ENCODE peak calls at places on chromosome 12, in seven cellular contexts. I, V, K, N, T, B and H are unnamed samples.

GRCh38 chr12:43306066-43306465 is 245.9 kb downstream of the ADAMTS20 start:
- DNase-seq in B (peak), V (peak), T (no peak), K (no peak), I (no peak), N (no peak), H (no peak)

GRCh38 chr12:106429636-106430035 is 72.1 kb downstream of the POLR3B start:
- DNase-seq in V (peak), K (no peak), N (no peak), I (no peak), T (no peak), B (no peak), H (no peak)

GRCh38 chr12:96301732-96302131 is 98.5 kb downstream of the CDK17 start:
- DNase-seq in K (no peak), I (no peak), B (no peak), V (no peak), T (no peak), N (no peak), H (no peak)

GRCh38 chr12:96195845-96196451 is 1.8 kb downstream of the ELK3 start:
- DNase-seq in I (peak), B (peak), N (no peak), K (no peak), V (peak), T (no peak), H (no peak)

GRCh38 chr12:111442301-111443045 is 36.8 kb downstream of the SH2B3 start:
- DNase-seq in I (no peak), V (no peak), T (no peak), K (no peak), N (no peak), B (no peak), H (no peak)

GRCh38 chr12:1832801-1833595 is 12.6 kb downstream of the LRTM2 start:
- DNase-seq in T (no peak), I (no peak), N (no peak), K (no peak), B (no peak), V (no peak), H (no peak)

GRCh38 chr12:59710964-59711363 is 115.1 kb downstream of the SLC16A7 start:
- DNase-seq in N (no peak), K (no peak), B (no peak), V (no peak), I (no peak), T (no peak), H (no peak)

GRCh38 chr12:114408881-114409795 is 3.2 kb upstream of the TBX5 start:
- DNase-seq in N (no peak), I (peak), K (no peak), T (no peak), B (no peak), V (no peak), H (no peak)

GRCh38 chr12:75953312-75953906 is 78.2 kb downstream of the PHLDA1 start:
- DNase-seq in B (peak), K (no peak), V (no peak), T (no peak), N (no peak), I (no peak), H (no peak)

GRCh38 chr12:128557231-128557630 is 266.5 kb downstream of the SLC15A4 start:
- DNase-seq in N (no peak), I (no peak), K (no peak), V (no peak), T (no peak), B (no peak), H (no peak)

GRCh38 chr12:46473634-46474201 is 101.1 kb upstream of the SLC38A2 start:
- DNase-seq in N (peak), B (peak), V (peak), K (peak), I (no peak), T (peak), H (peak)

GRCh38 chr12:131827961-131828534 is at the start of gene MMP17:
- DNase-seq in N (no peak), I (peak), V (peak), B (peak), T (no peak), K (no peak), H (no peak)

GRCh38 chr12:102174117-102174516 is 23.5 kb downstream of the PMCH start:
- DNase-seq in I (no peak), B (no peak), V (peak), T (no peak), K (no peak), N (no peak), H (no peak)

GRCh38 chr12:110965574-110965973 is 45.2 kb upstream of the MYL2 start:
- DNase-seq in N (no peak), I (peak), V (no peak), B (no peak), T (no peak), K (no peak), H (no peak)

GRCh38 chr12:117875652-117876491 is 92.9 kb downstream of the KSR2 start:
- DNase-seq in N (no peak), T (no peak), I (peak), V (peak), B (peak), K (no peak), H (no peak)

DNA sequence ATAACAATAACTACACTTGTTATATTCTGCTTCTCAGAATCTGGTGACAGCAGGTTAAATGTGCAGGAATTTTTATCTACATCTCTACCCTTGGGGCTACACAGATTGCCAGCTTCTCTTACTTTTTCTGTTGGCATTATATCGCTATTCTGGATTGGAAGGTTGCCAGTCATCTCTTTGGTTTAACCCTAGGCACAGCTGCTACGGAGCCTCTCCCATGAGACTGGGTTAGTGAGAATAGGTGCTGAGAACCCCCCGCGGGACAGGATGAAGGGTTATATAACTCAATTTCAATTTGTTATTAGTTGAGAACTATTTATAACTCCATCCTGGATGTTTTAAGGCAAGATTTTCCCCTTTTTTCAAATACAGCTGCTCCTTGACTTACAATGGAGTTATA is 73.1 kb downstream of the ACADS start:
- DNase-seq in N (no peak), B (no peak), K (no peak), T (peak), V (no peak), I (no peak), H (no peak)
- H3K4me3 ChIP-seq in N (no peak), B (no peak), K (no peak), T (peak), V (no peak), I (no peak), H (no peak)

DNA sequence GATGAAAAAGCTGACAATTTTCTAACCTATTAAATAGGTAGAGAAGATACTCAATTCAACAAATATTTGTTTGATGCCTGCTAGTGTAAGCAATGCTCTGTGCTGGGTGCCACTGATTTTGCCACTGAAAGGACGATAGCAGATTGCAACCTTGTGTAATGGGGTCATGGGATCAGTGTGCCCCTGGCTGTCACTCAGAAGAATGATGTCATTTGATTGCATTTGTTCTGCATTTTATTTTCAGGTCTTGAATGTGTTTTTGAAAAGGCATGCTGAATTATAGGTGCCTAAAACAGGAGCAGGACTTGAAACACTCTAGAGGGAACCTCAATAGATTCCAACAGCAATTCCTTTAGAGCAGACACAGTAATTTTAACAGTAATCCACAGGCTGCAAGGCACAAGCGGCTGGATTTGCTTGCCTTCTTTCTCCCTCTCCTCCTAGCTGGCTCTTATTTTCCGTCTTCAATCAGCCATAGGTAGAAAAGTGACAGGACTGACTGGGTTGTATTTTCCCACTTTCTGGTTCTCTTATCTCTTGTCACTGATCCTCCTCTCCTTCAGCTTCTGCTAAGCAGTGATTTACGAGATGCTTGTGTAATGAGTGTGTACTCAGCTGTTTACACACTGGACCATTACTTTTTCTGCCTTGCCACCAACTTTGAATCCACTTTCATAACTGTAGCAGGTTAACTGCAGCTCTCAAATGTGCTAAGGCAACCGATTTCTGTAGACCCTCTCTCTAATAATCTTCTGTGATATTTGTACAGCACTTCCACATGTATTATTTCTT is 4.1 kb downstream of the PLXNC1 start:
- DNase-seq in I (no peak), V (no peak), N (peak), B (no peak), K (no peak), T (no peak), H (no peak)
- TF ChIP-seq EZH2 in I (peak), V (no peak), N (no peak), B (no peak), K (no peak), T (no peak), H (no peak)

DNA sequence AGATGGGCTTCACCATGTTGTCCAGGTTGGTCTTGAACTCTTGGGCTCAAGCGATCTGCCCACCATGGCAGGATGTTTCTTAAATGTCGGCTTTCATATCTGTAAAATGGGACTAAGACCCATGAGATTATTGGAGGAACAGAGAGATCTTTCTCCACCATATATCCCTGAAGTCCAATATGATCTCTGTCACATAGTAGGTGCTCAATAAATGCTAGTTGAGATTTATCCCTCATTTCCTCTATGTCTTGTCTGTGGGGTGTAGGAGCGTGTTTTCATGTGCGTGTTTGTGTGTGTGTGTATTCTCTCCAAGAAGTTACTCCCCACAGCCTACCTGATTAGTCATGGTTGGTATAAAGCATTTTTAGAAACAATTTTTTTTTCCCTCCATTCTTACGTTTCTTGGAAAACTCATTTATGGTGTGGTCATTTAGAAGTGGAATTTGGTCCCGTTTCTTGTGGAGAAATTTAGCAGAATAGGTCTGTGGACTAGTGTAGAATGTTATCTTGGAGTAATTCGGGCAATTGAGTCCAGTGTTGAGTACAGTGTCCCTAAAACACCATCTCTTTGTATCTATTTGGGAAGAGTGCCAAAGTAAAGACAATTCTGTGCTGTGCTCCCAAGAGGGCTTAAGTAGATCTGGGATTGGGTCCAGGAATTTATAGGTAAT is 4.3 kb downstream of the STRAP start:
- DNase-seq in K (no peak), I (no peak), N (peak), T (no peak), B (peak), V (peak), H (no peak)
- H3K4me3 ChIP-seq in K (no peak), I (no peak), N (no peak), T (peak), B (no peak), V (no peak), H (no peak)

DNA sequence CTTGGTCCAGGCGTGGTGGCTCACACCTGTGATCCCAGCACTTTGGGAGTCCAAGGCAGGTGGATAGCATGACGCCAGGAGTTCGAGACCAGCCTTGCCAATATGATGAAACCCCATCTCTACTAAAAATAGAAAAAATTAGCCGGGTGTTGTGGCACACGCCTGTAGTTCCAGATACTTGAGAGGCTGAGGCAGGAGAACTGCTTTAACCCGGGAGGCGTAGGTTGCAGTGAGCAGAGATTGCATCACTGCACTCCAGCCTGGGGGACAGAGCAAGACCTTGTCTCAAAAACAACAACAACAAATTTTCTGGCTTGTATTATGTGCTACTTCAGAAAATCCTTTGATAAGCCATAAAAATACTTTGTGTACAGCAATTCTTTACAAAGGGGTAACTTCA is 41.1 kb downstream of the LARP4 start:
- DNase-seq in K (no peak), B (no peak), V (no peak), T (no peak), I (no peak), N (no peak), H (no peak)
- TF ChIP-seq EZH2 in K (no peak), B (no peak), V (no peak), T (no peak), I (no peak), N (no peak), H (no peak)

GRCh38 chr12:116590561-116590960 is 31.4 kb downstream of the MAP1LC3B2 start:
- DNase-seq in K (no peak), I (no peak), B (no peak), N (peak), T (no peak), V (no peak), H (no peak)

GRCh38 chr12:116594325-116595038 is 35.3 kb downstream of the MAP1LC3B2 start:
- DNase-seq in K (no peak), V (no peak), B (no peak), T (no peak), I (no peak), N (no peak), H (no peak)

GRCh38 chr12:116592731-116593130 is 33.5 kb downstream of the MAP1LC3B2 start:
- DNase-seq in K (no peak), I (no peak), B (no peak), T (no peak), V (no peak), N (no peak), H (no peak)

GRCh38 chr12:116592116-116592637 is 33.0 kb downstream of the MAP1LC3B2 start:
- DNase-seq in I (no peak), B (no peak), T (no peak), V (peak), N (no peak), K (no peak), H (no peak)

GRCh38 chr12:116591608-116592115 is 32.5 kb downstream of the MAP1LC3B2 start:
- DNase-seq in N (no peak), T (no peak), K (no peak), B (peak), V (no peak), I (no peak), H (no peak)
- H3K4me3 ChIP-seq in N (no peak), T (no peak), K (no peak), B (no peak), V (no peak), I (no peak), H (no peak)

DNA sequence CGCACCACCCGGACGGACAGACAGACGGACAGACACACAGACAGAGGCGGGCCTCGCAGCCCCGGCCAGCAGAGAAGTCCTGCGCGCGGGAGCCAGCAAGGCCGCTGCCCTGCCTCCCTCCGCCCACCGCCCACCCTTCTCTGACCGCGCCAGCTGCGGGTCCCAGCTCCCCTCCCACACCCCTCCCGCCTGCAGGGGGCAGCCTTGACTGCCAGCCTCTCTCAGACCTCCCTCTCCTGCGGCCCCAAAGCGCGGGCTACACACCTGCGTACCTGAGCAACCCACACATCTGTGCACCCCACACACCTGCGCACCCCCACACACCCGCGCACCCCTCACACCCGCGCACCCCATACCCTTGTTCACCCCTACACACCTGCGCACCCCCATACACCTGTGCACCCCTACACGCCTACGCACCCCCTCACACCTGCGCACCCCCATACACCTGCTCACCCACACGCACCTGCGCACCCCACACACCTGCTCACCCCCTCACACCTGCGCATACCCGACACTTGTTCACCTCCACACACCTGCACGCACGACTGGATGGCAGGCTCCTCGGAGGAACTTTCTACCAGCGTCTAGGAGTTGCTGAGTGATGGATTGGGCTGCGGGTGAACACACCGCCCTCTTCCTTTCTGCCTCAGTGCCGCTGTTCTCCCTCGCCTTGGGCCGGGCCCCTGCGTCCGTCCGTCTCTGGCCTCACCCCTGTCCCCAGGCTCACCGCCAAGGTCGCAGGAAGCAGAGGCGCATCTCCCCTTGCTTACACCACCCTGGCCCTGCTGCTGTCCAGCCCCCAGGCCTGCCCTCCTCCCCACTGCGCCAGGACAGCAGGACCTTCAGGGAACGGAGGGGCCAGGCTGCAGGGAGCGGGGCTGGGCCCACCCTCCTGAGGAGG is 20.8 kb upstream of the TMEM106C start:
- DNase-seq in I (peak), T (no peak), V (no peak), B (no peak), N (peak), K (no peak), H (no peak)
- TF ChIP-seq EZH2 in I (no peak), T (no peak), V (no peak), B (no peak), N (no peak), K (no peak), H (no peak)

GRCh38 chr12:100437038-100437841 is 36.4 kb upstream of the NR1H4 start:
- DNase-seq in B (peak), V (no peak), I (no peak), T (no peak), K (no peak), N (peak), H (no peak)
- H3K4me3 ChIP-seq in B (no peak), V (no peak), I (no peak), T (no peak), K (no peak), N (no peak), H (no peak)

GRCh38 chr12:48002773-48003218 is 1.5 kb downstream of the COL2A1 start:
- DNase-seq in B (peak), I (peak), K (no peak), V (peak), T (no peak), N (no peak), H (no peak)

GRCh38 chr12:48004039-48004940 is at the start of gene COL2A1:
- DNase-seq in V (peak), T (no peak), N (no peak), K (no peak), B (no peak), I (peak), H (no peak)

GRCh38 chr12:48002179-48002601 is 2.1 kb downstream of the COL2A1 start:
- DNase-seq in T (no peak), I (peak), V (no peak), N (no peak), K (no peak), B (peak), H (no peak)

GRCh38 chr12:48004941-48005749 is 869 bp upstream of the COL2A1 start:
- DNase-seq in I (peak), B (no peak), T (no peak), N (no peak), K (no peak), V (no peak), H (no peak)

DNA sequence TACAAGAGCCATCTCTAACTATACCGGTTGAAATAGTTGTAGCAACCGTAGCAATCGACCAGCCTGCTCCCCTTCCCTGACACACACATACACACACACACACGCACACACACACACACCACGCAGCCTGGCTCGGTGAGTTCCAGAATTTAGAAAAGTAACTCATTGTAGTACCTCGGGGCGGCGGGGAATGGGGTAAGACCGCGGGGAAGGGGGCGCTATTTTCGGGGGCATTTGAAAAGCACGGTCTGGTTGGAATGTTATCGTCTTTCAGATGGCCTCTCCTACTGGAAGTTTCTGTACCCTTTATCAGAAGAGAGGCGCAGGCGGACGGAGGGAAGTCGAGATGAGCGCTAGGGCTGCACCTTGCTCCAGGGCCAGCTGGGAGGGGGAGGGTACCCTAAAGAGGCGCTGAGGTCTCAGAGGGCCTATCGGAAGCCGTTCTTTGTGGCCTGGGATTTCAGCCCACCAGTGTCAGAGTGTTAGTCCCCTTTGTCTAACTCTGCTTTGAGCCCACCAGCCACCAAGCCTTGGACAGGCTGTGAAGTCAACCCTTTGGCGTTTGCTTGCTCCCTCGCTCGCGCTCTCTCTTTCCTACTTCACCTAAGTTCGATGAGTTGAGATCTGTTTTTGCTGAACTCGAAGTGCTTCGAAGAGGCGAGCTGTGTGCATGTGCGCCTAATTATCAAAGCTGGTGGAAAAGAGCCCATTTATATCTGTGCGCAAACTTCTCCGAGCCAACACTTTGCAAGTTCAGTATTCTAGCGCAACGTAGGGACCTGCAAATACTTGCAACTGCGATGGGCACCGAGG is 844 bp downstream of the COL2A1 start:
- DNase-seq in T (no peak), I (peak), B (no peak), K (no peak), V (peak), N (no peak), H (no peak)
- TF ChIP-seq EZH2 in T (peak), I (peak), B (peak), K (no peak), V (peak), N (no peak), H (no peak)